ENCODE peak calls at places on chromosome 2, in four cellular contexts. Z is fibroblast of lung, U is mucosa of descending colon, N is heart left ventricle. F is an unnamed sample. For H3K4me1, the result is how much of the 10 kb centered on the place peaks cover.

GRCh38 chr2:39523308-39524044 is 86.4 kb upstream of the MAP4K3 start:
- DNase-seq in U (no peak), Z (peak), N (no peak), F (no peak)

GRCh38 chr2:7392076-7392787 is 475.0 kb downstream of the RNF144A start:
- DNase-seq in Z (no peak), U (no peak), N (no peak), F (no peak)

GRCh38 chr2:8243748-8244147 is 438.1 kb upstream of the ID2 start:
- DNase-seq in U (no peak), Z (no peak), N (no peak), F (no peak)

GRCh38 chr2:74262681-74263080 is 64.3 kb downstream of the MTHFD2 start:
- DNase-seq in Z (no peak), N (no peak), U (no peak), F (no peak)

GRCh38 chr2:107669335-107669734 is 157.4 kb upstream of the RGPD4 start:
- DNase-seq in U (no peak), N (no peak), Z (no peak), F (no peak)

GRCh38 chr2:112582314-112582746 is 2.1 kb upstream of the CHCHD5 start:
- DNase-seq in Z (peak), N (no peak), U (peak), F (no peak)

GRCh38 chr2:108909275-108909823 is 79.7 kb downstream of the EDAR start:
- DNase-seq in Z (no peak), N (no peak), U (peak), F (no peak)

GRCh38 chr2:202944816-202945215 is 32.7 kb downstream of the CARF start:
- DNase-seq in Z (no peak), N (no peak), U (no peak), F (no peak)

GRCh38 chr2:24721470-24721869 is 71.7 kb downstream of the PTRHD1 start:
- DNase-seq in U (peak), N (peak), Z (peak), F (peak)

GRCh38 chr2:72943540-72944395 is 26.4 kb downstream of the EMX1 start:
- DNase-seq in Z (no peak), U (no peak), N (no peak), F (peak)

GRCh38 chr2:149765636-149766035 is 178.1 kb upstream of the MMADHC start:
- DNase-seq in Z (no peak), N (no peak), U (peak), F (no peak)

GRCh38 chr2:176130153-176130916 is 830 bp downstream of the HOXD8 start:
- DNase-seq in Z (no peak), U (peak), N (peak), F (no peak)

GRCh38 chr2:98013407-98014042 is 17.8 kb upstream of the TMEM131 start:
- DNase-seq in Z (peak), U (no peak), N (no peak), F (no peak)

GRCh38 chr2:127046579-127046978 is 60.4 kb downstream of the BIN1 start:
- DNase-seq in Z (no peak), U (no peak), N (no peak), F (no peak)

GRCh38 chr2:71791501-71792135 is 338.3 kb downstream of the DYSF start:
- DNase-seq in Z (no peak), U (no peak), N (no peak), F (no peak)

GRCh38 chr2:8682719-8683667 is 1.1 kb downstream of the ID2 start:
- DNase-seq in N (no peak), U (peak), Z (peak), F (peak)

GRCh38 chr2:73921581-73921980 is 5.1 kb upstream of the DGUOK start:
- DNase-seq in U (no peak), N (no peak), Z (no peak), F (no peak)

GRCh38 chr2:33706410-33706809 is 107.3 kb upstream of the FAM98A start:
- DNase-seq in Z (no peak), N (no peak), U (no peak), F (no peak)

GRCh38 chr2:152071518-152071917 is 27.3 kb downstream of the CACNB4 start:
- DNase-seq in U (no peak), Z (no peak), N (no peak), F (no peak)

GRCh38 chr2:191386938-191387536 is 141.8 kb downstream of the MYO1B start:
- DNase-seq in N (no peak), U (no peak), Z (peak), F (no peak)

GRCh38 chr2:171910494-171910893 is 11.8 kb upstream of the HAT1 start:
- DNase-seq in U (no peak), Z (no peak), N (no peak), F (no peak)

GRCh38 chr2:128321421-128321775 is 2.7 kb upstream of the HS6ST1 start:
- DNase-seq in U (no peak), N (peak), Z (no peak), F (peak)

GRCh38 chr2:75539955-75540716 is 20.6 kb downstream of the EVA1A start:
- DNase-seq in Z (peak), N (no peak), U (no peak), F (no peak)

GRCh38 chr2:145158051-145158586 is 638.2 kb upstream of the ZEB2 start:
- DNase-seq in Z (peak), U (peak), N (peak), F (peak)

GRCh38 chr2:146591907-146592306 is 1252.9 kb upstream of the ACVR2A start:
- DNase-seq in Z (no peak), N (no peak), U (no peak), F (no peak)

GRCh38 chr2:238493880-238494572 is 67.3 kb downstream of the ASB1 start:
- DNase-seq in U (peak), Z (no peak), N (no peak), F (no peak)

GRCh38 chr2:101830555-101830954 is 133.0 kb downstream of the MAP4K4 start:
- DNase-seq in N (no peak), Z (no peak), U (no peak), F (no peak)

GRCh38 chr2:163736433-163737168 is 793 bp upstream of the FIGN start:
- DNase-seq in U (peak), Z (peak), N (peak), F (peak)

GRCh38 chr2:127859712-127860085 is 1.7 kb upstream of the POLR2D start:
- DNase-seq in Z (no peak), N (peak), U (peak), F (peak)

GRCh38 chr2:75098856-75099255 is 100.5 kb downstream of the TACR1 start:
- DNase-seq in Z (peak), U (no peak), N (no peak), F (no peak)

GRCh38 chr2:30678410-30679137 is 128.7 kb downstream of the CAPN13 start:
- DNase-seq in Z (no peak), U (no peak), N (no peak), F (no peak)

GRCh38 chr2:109479804-109480203 is 134.0 kb downstream of the SEPTIN10 start:
- DNase-seq in N (no peak), Z (no peak), U (no peak), F (no peak)

GRCh38 chr2:46363535-46364170 is 66.4 kb downstream of the EPAS1 start:
- DNase-seq in U (no peak), N (no peak), Z (peak), F (no peak)

DNA sequence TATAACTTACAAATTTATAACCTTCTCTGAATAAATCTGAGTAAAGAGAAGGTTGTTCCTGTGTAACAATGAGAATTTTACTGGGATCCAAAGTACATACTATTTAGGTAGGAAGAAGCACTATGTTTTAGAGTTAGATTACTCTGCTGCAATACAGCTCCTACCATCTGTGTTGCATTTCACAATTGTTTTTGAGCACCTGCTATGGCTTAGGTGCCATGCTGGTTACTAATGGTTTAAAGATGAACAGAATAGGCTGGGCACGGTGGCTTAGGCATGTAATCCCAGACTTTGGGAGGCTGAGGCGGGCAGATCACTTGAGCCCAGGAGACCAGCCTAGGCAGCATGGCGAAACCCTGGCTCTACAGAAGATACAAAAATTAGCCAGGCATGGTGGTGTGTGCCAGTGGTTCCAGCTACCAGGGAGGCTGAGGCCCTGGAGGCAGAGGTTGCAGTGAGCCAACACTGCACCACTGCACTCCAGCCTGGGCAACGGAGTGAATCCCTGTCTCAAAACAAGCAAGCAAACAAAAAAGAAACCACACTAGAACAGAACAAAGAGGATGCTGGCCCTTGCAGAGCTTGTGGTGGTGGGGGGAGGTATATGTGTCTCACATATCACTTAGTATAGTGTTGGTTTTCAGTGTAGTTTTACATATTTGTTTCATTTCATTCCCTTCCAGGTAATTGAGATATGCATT is 56.7 kb downstream of the SPTBN1 start:
- DNase-seq in Z (no peak), N (no peak), U (no peak), F (no peak)
- H3K4me1 ChIP-seq in Z (under half), N (half or more), U (under half), F (under half)

GRCh38 chr2:121102949-121103348 is 182.1 kb downstream of the TFCP2L1 start:
- DNase-seq in Z (no peak), U (no peak), N (no peak), F (no peak)

GRCh38 chr2:121098556-121098955 is 186.4 kb downstream of the TFCP2L1 start:
- DNase-seq in N (no peak), Z (no peak), U (no peak), F (no peak)

GRCh38 chr2:121101093-121101715 is 183.8 kb downstream of the TFCP2L1 start:
- DNase-seq in Z (no peak), U (no peak), N (no peak), F (no peak)

GRCh38 chr2:121096611-121097010 is 188.4 kb downstream of the TFCP2L1 start:
- DNase-seq in U (no peak), Z (no peak), N (no peak), F (peak)

DNA sequence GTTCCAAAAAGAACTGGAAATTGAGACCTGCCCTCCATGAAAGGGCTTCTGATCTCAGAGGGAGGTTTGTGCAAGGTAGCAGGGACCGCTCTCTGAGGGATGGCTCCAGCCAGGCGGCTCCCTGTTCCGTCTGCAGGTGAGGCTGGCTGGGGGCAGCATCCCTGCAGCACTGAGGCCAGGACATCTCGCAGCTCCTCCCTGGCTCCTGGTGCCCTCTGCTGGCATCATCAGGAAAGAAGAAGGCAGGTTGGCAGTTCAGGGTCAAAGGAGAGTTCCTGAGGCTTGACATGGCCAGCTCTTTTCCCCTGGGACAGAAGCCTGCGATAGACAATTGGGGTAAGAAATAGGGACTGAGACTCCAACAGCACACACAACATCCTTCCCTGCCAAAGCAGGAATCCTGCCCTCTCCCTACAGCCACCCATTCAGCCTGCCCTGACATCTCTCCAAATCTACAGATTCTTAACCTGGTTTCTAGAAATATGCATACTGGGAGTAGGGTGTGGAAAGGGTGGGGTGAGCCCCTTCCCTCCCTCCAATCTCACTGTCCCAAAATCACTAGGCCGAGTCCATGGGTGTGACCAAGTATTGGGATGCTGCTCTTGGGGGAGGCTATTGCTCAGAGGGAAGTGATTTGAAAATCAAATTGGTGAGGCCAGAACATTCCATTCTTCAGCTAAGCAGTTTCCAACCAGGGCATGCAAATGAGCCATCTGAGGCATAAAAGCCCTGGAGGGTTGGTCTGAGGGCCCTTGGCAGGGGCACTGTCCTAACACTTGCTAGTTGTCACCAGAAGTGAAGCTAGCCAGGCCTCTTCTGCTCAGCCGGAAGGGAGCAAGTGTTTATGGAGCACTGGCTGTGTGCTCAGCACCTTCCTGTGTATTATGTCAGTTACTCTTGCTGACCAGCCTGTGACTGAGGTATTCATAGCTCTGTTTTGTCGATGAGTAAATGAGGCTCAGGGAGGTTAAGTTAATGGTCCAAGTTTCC is 185.4 kb downstream of the TFCP2L1 start:
- DNase-seq in U (peak), Z (no peak), N (peak), F (no peak)
- TF ChIP-seq CTCF in U (no peak), Z (peak), N (no peak), F (no peak)

GRCh38 chr2:36965196-36965595 is 1.1 kb downstream of the STRN start:
- DNase-seq in N (no peak), Z (peak), U (no peak), F (no peak)

GRCh38 chr2:36964496-36965058 is 1.8 kb downstream of the STRN start:
- DNase-seq in N (no peak), Z (no peak), U (no peak), F (no peak)

GRCh38 chr2:36965751-36966369 is 476 bp downstream of the STRN start:
- DNase-seq in U (peak), Z (no peak), N (peak), F (peak)

GRCh38 chr2:36963106-36963505 is 3.2 kb downstream of the STRN start:
- DNase-seq in N (no peak), U (no peak), Z (no peak), F (no peak)

GRCh38 chr2:36963734-36964133 is 2.6 kb downstream of the STRN start:
- DNase-seq in Z (no peak), U (no peak), N (no peak), F (no peak)
- H3K4me1 ChIP-seq in Z (under half), U (under half), N (half or more), F (under half)

DNA sequence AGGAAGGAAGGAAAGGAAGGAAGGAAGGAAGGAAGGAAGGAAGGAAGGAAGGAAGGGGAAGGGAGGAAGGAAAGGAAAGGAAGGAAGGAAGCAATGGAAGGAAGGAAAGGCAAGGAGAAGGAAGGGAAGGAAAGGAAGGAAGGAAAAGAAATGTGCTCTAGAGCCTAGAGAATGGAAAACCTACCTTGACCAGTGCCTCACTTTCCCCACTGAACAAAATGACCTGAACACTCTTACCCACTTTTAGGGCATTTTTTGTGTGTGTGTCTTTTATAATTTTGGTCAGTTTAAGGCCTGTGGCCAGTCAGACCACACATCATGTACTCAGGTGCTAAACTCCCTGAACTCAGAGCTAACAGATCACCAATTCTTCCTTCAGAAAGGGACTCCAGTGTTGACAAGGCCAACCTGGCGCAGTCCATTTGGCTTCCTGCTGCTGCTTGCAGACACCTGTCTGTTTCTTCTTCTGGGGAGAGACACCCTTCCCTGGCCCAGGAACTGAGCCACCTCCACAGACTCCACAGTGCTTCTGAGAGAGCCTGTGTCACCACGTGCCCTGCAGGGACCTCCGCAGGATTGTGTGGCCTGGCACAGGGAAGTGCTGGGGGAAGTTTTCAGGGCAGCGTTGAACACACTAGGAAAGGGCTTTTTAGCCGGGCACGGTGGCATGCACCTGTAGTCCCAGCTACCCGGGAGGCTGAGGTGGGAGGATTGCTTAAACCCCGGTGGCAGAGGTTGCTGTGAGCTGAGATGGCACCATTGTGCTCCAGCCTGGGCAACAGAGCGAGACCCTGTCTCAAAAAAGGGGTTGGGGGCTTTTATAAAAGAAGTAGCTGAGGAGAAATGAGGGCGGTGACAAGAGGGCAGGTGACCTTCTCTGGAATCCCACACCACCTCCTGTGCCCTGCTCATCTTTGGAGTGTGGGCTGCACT is 57.2 kb downstream of the DDX1 start:
- DNase-seq in Z (no peak), N (no peak), U (no peak), F (no peak)
- TF ChIP-seq CTCF in Z (no peak), N (no peak), U (no peak), F (no peak)

GRCh38 chr2:105744909-105745853 is at the start of gene NCK2:
- DNase-seq in U (peak), Z (peak), N (peak), F (peak)
- H3K4me1 ChIP-seq in U (under half), Z (under half), N (half or more), F (under half)